ENCODE peak calls at places on chromosomes 11 and 22, in four cellular contexts. Y is Peyer's patch, N is body of pancreas, S is suprapubic skin. L is an unnamed sample.

GRCh38 chr11:9075441-9076000 is 15.9 kb downstream of the SCUBE2 start:
- DNase-seq in Y (no peak), N (no peak), S (no peak), L (peak; percentile 50)

GRCh38 chr11:114122668-114123067 is 63.2 kb downstream of the ZBTB16 start:
- DNase-seq in Y (no peak), N (no peak), S (no peak), L (no peak)

GRCh38 chr22:19361501-19362103 is 69.9 kb downstream of the HIRA start:
- DNase-seq in Y (no peak), N (no peak), S (no peak), L (no peak)

GRCh38 chr11:43282607-43283440 is 29.0 kb upstream of the API5 start:
- DNase-seq in Y (peak; percentile 53), N (peak; percentile 56), S (no peak), L (no peak)

GRCh38 chr11:47514825-47515647 is 37.9 kb downstream of the CELF1 start:
- DNase-seq in Y (no peak), N (no peak), S (no peak), L (no peak)

GRCh38 chr11:50170115-50170514 is 137.4 kb downstream of the OR4C45 start:
- DNase-seq in Y (no peak), N (no peak), S (no peak), L (no peak)

GRCh38 chr22:40666151-40666848 is 13.0 kb upstream of the MCHR1 start:
- DNase-seq in Y (no peak), N (no peak), S (no peak), L (no peak)

GRCh38 chr22:46367707-46368191 is 32.2 kb downstream of the TRMU start:
- DNase-seq in Y (peak; percentile 86), N (peak; percentile 90), S (no peak), L (no peak)

DNA sequence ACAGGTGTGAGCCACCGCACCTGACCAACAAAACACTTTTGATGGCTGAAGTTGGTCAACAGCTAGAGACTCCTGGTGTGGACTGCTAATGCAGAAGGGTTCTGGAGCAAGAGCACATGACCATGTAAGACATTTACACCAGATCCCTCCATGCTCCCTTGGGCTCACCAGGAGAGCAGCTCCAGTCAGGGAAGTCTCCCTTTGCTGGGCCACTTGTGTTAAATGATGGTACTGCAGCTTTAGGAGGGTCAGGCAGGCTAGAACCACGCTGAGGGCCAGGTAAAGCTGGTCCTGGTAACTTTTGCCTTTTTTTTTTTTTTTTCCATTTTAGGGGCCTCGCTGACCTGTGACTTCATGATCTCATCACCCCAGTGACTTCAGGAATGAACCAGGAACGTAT is 146.4 kb downstream of the FBXO7 start:
- DNase-seq in Y (no peak), N (no peak), S (no peak), L (no peak)
- H3K27ac ChIP-seq in Y (peak overlapping the region; percentile 65), N (no peak overlapping the region), S (peak overlapping the region; percentile 93), L (peak overlapping the region; percentile 87)

GRCh38 chr11:128494418-128495332 is 92.7 kb downstream of the ETS1 start:
- DNase-seq in Y (no peak), N (no peak), S (no peak), L (no peak)
- H3K27ac ChIP-seq in Y (no peak overlapping the region), N (no peak overlapping the region), S (peak overlapping the region; percentile 80), L (peak overlapping the region; percentile 50)

GRCh38 chr22:23223566-23224317 is 43.4 kb downstream of the BCR start:
- DNase-seq in Y (peak; percentile 48), N (no peak), S (no peak), L (no peak)
- H3K27ac ChIP-seq in Y (no peak overlapping the region), N (peak overlapping the region; percentile 29), S (peak overlapping the region; percentile 3), L (no peak overlapping the region)

DNA sequence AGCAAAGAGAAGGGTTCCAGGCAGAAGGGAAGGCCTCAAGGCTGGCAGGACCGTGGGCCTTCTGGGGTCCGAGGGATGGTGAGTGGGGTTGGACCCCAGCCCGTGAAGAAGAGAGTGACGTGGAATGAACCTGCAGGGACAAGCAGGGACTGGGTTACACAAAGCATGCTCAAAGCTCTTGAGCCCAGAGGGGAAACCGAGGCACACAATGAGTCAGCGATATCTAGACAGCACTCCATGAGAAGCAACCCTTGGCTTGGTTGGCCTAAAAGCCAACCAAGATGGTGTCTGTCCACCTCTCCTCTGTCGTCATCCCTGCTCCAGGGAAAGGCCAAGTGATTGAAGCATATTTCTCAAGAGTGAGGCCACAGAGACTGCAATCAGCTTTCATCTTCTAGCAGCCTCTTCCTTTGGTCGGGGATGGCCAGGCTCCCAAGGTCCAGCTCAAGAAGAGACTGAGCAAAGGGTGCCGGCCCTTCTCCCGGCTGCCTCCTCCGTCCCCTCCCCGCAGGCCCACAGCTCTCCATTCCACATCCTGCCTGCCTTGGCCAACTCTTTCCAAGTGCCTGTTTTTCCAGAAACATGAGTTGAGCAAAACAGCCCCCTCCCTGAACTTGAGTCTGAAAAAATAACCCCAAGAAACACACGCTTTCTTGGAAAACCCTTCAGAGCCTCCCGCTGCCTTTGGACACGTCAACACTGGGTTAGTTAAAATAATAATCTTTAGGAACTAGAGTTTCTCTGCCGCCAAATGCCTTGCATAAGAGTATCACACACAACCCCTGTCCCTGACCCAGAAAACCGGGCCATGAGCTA is 556.6 kb downstream of the MIAT start:
- DNase-seq in Y (no peak), N (peak; percentile 37), S (no peak), L (peak; percentile 87)
- H3K27ac ChIP-seq in Y (peak overlapping the region; percentile 56), N (no peak overlapping the region), S (no peak overlapping the region), L (peak overlapping the region; percentile 85)

GRCh38 chr11:18676803-18677202 is 21.8 kb upstream of the TMEM86A start:
- DNase-seq in Y (no peak), N (no peak), S (no peak), L (no peak)

GRCh38 chr11:18677560-18677959 is 21.0 kb upstream of the TMEM86A start:
- DNase-seq in Y (no peak), N (no peak), S (peak; percentile 45), L (no peak)
- H3K27ac ChIP-seq in Y (no peak overlapping the region), N (no peak overlapping the region), S (peak overlapping the region; percentile 10), L (no peak overlapping the region)

DNA sequence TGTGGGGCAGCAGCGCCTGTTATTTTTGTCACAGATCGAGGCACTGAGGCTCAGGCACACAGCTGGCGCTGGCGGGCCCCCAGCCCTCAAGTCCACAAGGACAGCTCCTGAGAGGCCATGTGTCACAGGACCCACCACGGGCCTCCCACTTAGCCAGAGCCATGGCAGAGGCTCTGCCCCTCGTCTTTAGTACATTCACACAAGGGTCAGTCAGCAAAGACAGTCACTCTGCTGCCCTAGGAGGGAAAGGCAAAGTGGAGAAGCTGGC is 29.1 kb downstream of the GNAZ start:
- DNase-seq in Y (no peak), N (no peak), S (no peak), L (no peak)
- H3K27ac ChIP-seq in Y (no peak overlapping the region), N (peak overlapping the region; percentile 73), S (no peak overlapping the region), L (peak overlapping the region; percentile 74)

GRCh38 chr11:64850979-64851567 is 6.6 kb upstream of the CDC42BPG start:
- DNase-seq in Y (no peak), N (no peak), S (no peak), L (no peak)
- H3K27ac ChIP-seq in Y (peak overlapping the region; percentile 82), N (no peak overlapping the region), S (peak overlapping the region; percentile 26), L (peak overlapping the region; percentile 91)